ENCODE peak calls at places on chromosomes 16 and 17, in six cellular contexts. I is CD8-positive, alpha-beta T cell; A is thoracic aorta; F is colonic mucosa; Y is upper lobe of left lung; V is spleen. U is an unnamed sample. For H3K4me1 and H3K36me3, the result is how much of the 10 kb centered on the place peaks cover.

GRCh38 chr17:67390006-67390645 is 13.0 kb downstream of the PITPNC1 start:
- DNase-seq in I (no peak), A (no peak), F (no peak), Y (no peak), V (no peak), U (no peak)

GRCh38 chr17:39225974-39226683 is 384 bp upstream of the STAC2 start:
- DNase-seq in I (peak), A (peak), F (peak), Y (peak), V (no peak), U (peak)

GRCh38 chr16:46866286-46866685 is 17.9 kb upstream of the GPT2 start:
- DNase-seq in I (no peak), A (no peak), F (no peak), Y (no peak), V (no peak), U (no peak)

GRCh38 chr16:89982318-89982717 is 33.8 kb downstream of the DEF8 start:
- DNase-seq in I (no peak), A (no peak), F (no peak), Y (no peak), V (no peak), U (no peak)

GRCh38 chr17:66304304-66305174 is 2.1 kb downstream of the PRKCA start:
- DNase-seq in I (peak), A (no peak), F (peak), Y (no peak), V (no peak), U (no peak)

GRCh38 chr16:2095315-2095853 is 40.3 kb downstream of the PKD1 start:
- DNase-seq in I (no peak), A (no peak), F (no peak), Y (peak), V (no peak), U (no peak)

GRCh38 chr17:9842057-9842758 is 16.5 kb downstream of the GLP2R start:
- DNase-seq in I (no peak), A (no peak), F (peak), Y (no peak), V (no peak), U (no peak)

GRCh38 chr17:33922971-33923370 is 332.1 kb upstream of the CCL2 start:
- DNase-seq in I (no peak), A (no peak), F (no peak), Y (no peak), V (no peak), U (no peak)

GRCh38 chr17:36849871-36850348 is 87.4 kb upstream of the LHX1 start:
- DNase-seq in I (no peak), A (no peak), F (no peak), Y (no peak), V (no peak), U (no peak)

GRCh38 chr17:348692-349425 is 3.7 kb downstream of the RPH3AL start:
- DNase-seq in I (no peak), A (no peak), F (peak), Y (no peak), V (peak), U (no peak)

GRCh38 chr16:75760018-75760519 is 33.8 kb upstream of the CPHXL start:
- DNase-seq in I (no peak), A (no peak), F (no peak), Y (no peak), V (no peak), U (no peak)

GRCh38 chr17:59101178-59101577 is 5.5 kb downstream of the TRIM37 start:
- DNase-seq in I (no peak), A (no peak), F (no peak), Y (no peak), V (no peak), U (no peak)

GRCh38 chr16:25210758-25211157 is 6.0 kb upstream of the AQP8 start:
- DNase-seq in I (no peak), A (no peak), F (no peak), Y (no peak), V (no peak), U (no peak)

GRCh38 chr17:49880291-49881053 is 32.6 kb upstream of the TAC4 start:
- DNase-seq in I (peak), A (no peak), F (peak), Y (peak), V (peak), U (peak)

GRCh38 chr17:20266806-20267458 is 200.4 kb downstream of the LGALS9B start:
- DNase-seq in I (no peak), A (peak), F (no peak), Y (peak), V (no peak), U (no peak)

GRCh38 chr17:19833914-19834313 is 33.8 kb downstream of the ULK2 start:
- DNase-seq in I (no peak), A (no peak), F (no peak), Y (no peak), V (no peak), U (no peak)

GRCh38 chr17:17508641-17509591 is 12.7 kb upstream of the RASD1 start:
- DNase-seq in I (no peak), A (no peak), F (no peak), Y (no peak), V (peak), U (no peak)

GRCh38 chr17:1787301-1787902 is 25.5 kb downstream of the SERPINF1 start:
- DNase-seq in I (no peak), A (peak), F (peak), Y (no peak), V (peak), U (no peak)

GRCh38 chr17:58621174-58621573 is 70.7 kb downstream of the TEX14 start:
- DNase-seq in I (no peak), A (no peak), F (no peak), Y (no peak), V (no peak), U (no peak)

GRCh38 chr17:1413281-1413791 is 13.3 kb upstream of the YWHAE start:
- DNase-seq in I (no peak), A (peak), F (peak), Y (no peak), V (peak), U (no peak)

GRCh38 chr16:28012031-28012445 is 51.5 kb downstream of the GSG1L start:
- DNase-seq in I (no peak), A (no peak), F (no peak), Y (no peak), V (no peak), U (no peak)

GRCh38 chr16:1080801-1081733 is 8.5 kb downstream of the SSTR5 start:
- DNase-seq in I (no peak), A (no peak), F (no peak), Y (peak), V (no peak), U (no peak)

GRCh38 chr17:17350491-17351355 is 47.5 kb downstream of the NT5M start:
- DNase-seq in I (no peak), A (no peak), F (no peak), Y (peak), V (peak), U (no peak)

GRCh38 chr17:81037783-81038733 is 3.1 kb downstream of the BAIAP2 start:
- DNase-seq in I (no peak), A (no peak), F (no peak), Y (peak), V (no peak), U (no peak)

DNA sequence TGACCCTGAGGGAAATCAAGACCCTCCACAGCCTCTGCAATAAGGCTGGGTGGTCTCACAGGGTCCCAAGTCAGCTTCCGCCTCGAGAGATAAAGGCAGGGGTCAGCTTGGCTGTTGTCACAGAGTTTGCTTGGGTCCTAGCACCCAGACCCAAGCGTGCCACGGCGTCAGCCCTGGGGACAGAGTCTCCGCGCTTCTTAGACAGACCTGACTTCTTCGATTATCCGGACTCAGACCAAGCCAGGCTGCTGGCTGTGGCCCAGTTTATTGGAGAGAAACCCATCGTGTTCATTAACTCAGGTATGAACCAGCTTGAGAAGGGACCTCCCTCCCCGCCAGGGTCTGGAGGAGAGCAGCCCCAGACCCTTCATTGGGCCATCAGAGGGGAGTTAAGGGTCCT is 588 bp downstream of the C16orf92 start:
- DNase-seq in I (no peak), A (no peak), F (no peak), Y (no peak), V (no peak), U (no peak)
- H3K4me1 ChIP-seq in I (under half), A (under half), F (under half), Y (under half), V (under half), U (under half)

DNA sequence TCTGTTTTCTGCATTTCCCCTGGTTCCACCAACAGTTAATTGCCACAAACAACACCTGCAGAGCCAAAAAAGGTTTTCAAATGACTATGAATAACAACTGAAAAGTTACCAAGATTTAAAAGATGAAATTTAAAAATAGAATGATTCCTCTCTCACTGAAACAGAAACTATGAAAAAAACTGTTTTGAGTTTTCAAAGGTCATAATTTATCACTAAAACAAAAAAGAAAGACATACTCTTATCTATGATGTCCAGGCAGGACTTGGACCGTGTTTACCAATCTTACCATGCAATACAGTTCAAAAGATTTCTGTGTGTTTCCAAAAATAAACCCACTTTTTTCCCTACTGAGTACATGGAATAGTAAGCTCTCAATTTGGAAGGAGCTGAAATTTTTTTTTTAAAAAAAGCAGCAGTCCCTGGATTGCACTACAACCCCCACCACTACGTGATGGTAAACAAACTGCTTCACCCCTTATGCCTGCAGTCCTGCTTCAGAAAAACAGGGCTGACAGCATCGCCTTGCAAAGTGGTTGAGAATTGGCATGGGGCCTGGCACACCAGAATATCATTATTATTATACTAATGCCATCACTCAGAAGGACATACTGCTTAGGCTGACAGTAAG is 8.5 kb downstream of the TXNDC11 start:
- DNase-seq in I (no peak), A (no peak), F (no peak), Y (no peak), V (no peak), U (no peak)
- H3K36me3 ChIP-seq in I (under half), A (under half), F (under half), Y (under half), V (under half), U (half or more)

GRCh38 chr17:82121246-82121645 is 23.2 kb upstream of the FASN start:
- DNase-seq in I (no peak), A (no peak), F (no peak), Y (no peak), V (no peak), U (no peak)

GRCh38 chr17:82118815-82119380 is 20.9 kb upstream of the FASN start:
- DNase-seq in I (no peak), A (no peak), F (no peak), Y (no peak), V (no peak), U (no peak)

GRCh38 chr17:82118178-82118814 is 20.3 kb upstream of the FASN start:
- DNase-seq in I (no peak), A (no peak), F (no peak), Y (no peak), V (no peak), U (no peak)

GRCh38 chr17:82121660-82122629 is 23.9 kb upstream of the FASN start:
- DNase-seq in I (no peak), A (no peak), F (no peak), Y (peak), V (no peak), U (no peak)

GRCh38 chr17:82120148-82120547 is 22.1 kb upstream of the FASN start:
- DNase-seq in I (no peak), A (no peak), F (no peak), Y (no peak), V (no peak), U (no peak)
- H3K4me1 ChIP-seq in I (half or more), A (under half), F (under half), Y (under half), V (under half), U (under half)

GRCh38 chr16:29993191-29993902 is 2.1 kb downstream of the HIRIP3 start:
- DNase-seq in I (no peak), A (no peak), F (no peak), Y (no peak), V (peak), U (no peak)

GRCh38 chr16:29994613-29995329 is 646 bp downstream of the HIRIP3 start:
- DNase-seq in I (peak), A (no peak), F (peak), Y (peak), V (peak), U (no peak)

GRCh38 chr16:29992371-29992967 is 2.9 kb downstream of the HIRIP3 start:
- DNase-seq in I (no peak), A (no peak), F (no peak), Y (no peak), V (no peak), U (no peak)

GRCh38 chr16:29995330-29995910 is at the start of gene HIRIP3:
- DNase-seq in I (peak), A (peak), F (peak), Y (peak), V (peak), U (peak)

GRCh38 chr16:29993903-29994612 is 1.4 kb downstream of the HIRIP3 start:
- DNase-seq in I (no peak), A (no peak), F (no peak), Y (no peak), V (no peak), U (no peak)
- H3K36me3 ChIP-seq in I (under half), A (under half), F (under half), Y (under half), V (under half), U (under half)

U was measured in effector memory CD4-positive, alpha-beta T cell.